ENCODE peak calls at places on chromosomes 6 and 20, in four cellular contexts. One of them, this sample, is unnamed.

GRCh38 chr20:59779656-59780380 is 153.6 kb downstream of the SYCP2 start:
- DNase-seq in left ventricle myocardium inferior: no peak
- DNase-seq in stomach: peak; percentile 10
- DNase-seq in mammary epithelial cell: no peak
- DNase-seq in this sample: no peak

GRCh38 chr20:23150304-23151007 is 64.3 kb upstream of the CD93 start:
- DNase-seq in left ventricle myocardium inferior: no peak
- DNase-seq in stomach: peak; percentile 20
- DNase-seq in mammary epithelial cell: no peak
- DNase-seq in this sample: peak; percentile 75

GRCh38 chr20:35511814-35512420 is 17.5 kb downstream of the C20orf173 start:
- DNase-seq in left ventricle myocardium inferior: no peak
- DNase-seq in stomach: peak; percentile 40
- DNase-seq in mammary epithelial cell: peak; percentile 15
- DNase-seq in this sample: peak; percentile 14

GRCh38 chr20:41299899-41300298 is 17.6 kb downstream of the ZHX3 start:
- DNase-seq in left ventricle myocardium inferior: no peak
- DNase-seq in stomach: no peak
- DNase-seq in mammary epithelial cell: no peak
- DNase-seq in this sample: no peak

GRCh38 chr6:7881765-7882500 is 28.7 kb downstream of the TXNDC5 start:
- DNase-seq in left ventricle myocardium inferior: no peak
- DNase-seq in stomach: no peak
- DNase-seq in mammary epithelial cell: peak; percentile 28
- DNase-seq in this sample: no peak

GRCh38 chr6:125157280-125157679 is 3.7 kb downstream of the TPD52L1 start:
- DNase-seq in left ventricle myocardium inferior: no peak
- DNase-seq in stomach: no peak
- DNase-seq in mammary epithelial cell: no peak
- DNase-seq in this sample: no peak

GRCh38 chr6:133953634-133954415 is 801 bp downstream of the TBPL1 start:
- DNase-seq in left ventricle myocardium inferior: no peak
- DNase-seq in stomach: no peak
- DNase-seq in mammary epithelial cell: no peak
- DNase-seq in this sample: no peak

GRCh38 chr6:42783177-42783875 is 1.5 kb downstream of the BICRAL start:
- DNase-seq in left ventricle myocardium inferior: peak; percentile 82
- DNase-seq in stomach: peak; percentile 78
- DNase-seq in mammary epithelial cell: peak; percentile 57
- DNase-seq in this sample: peak; percentile 91

GRCh38 chr6:73854998-73855718 is 159.2 kb downstream of the CD109 start:
- DNase-seq in left ventricle myocardium inferior: no peak
- DNase-seq in stomach: no peak
- DNase-seq in mammary epithelial cell: peak; percentile 41
- DNase-seq in this sample: no peak

GRCh38 chr6:136401749-136402148 is 112.1 kb upstream of the BCLAF1 start:
- DNase-seq in left ventricle myocardium inferior: no peak
- DNase-seq in stomach: no peak
- DNase-seq in mammary epithelial cell: peak; percentile 32
- DNase-seq in this sample: no peak

GRCh38 chr20:37007898-37008649 is 56.6 kb upstream of the SAMHD1 start:
- DNase-seq in left ventricle myocardium inferior: no peak
- DNase-seq in stomach: no peak
- DNase-seq in mammary epithelial cell: peak; percentile 4
- DNase-seq in this sample: no peak

GRCh38 chr6:108897371-108897770 is 49.1 kb downstream of the ARMC2 start:
- DNase-seq in left ventricle myocardium inferior: peak; percentile 45
- DNase-seq in stomach: peak; percentile 68
- DNase-seq in mammary epithelial cell: peak; percentile 80
- DNase-seq in this sample: no peak

GRCh38 chr20:53691060-53691810 is 97.6 kb upstream of the ZNF217 start:
- DNase-seq in left ventricle myocardium inferior: no peak
- DNase-seq in stomach: no peak
- DNase-seq in mammary epithelial cell: peak; percentile 64
- DNase-seq in this sample: no peak

GRCh38 chr6:14861491-14861943 is 384.4 kb upstream of the JARID2 start:
- DNase-seq in left ventricle myocardium inferior: no peak
- DNase-seq in stomach: no peak
- DNase-seq in mammary epithelial cell: no peak
- DNase-seq in this sample: no peak

GRCh38 chr6:131164506-131164905 is 29.2 kb downstream of the AKAP7 start:
- DNase-seq in left ventricle myocardium inferior: no peak
- DNase-seq in stomach: no peak
- DNase-seq in mammary epithelial cell: peak; percentile 4
- DNase-seq in this sample: no peak

GRCh38 chr20:43658068-43658722 is 8.7 kb upstream of the MYBL2 start:
- DNase-seq in left ventricle myocardium inferior: no peak
- DNase-seq in stomach: no peak
- DNase-seq in mammary epithelial cell: peak; percentile 29
- DNase-seq in this sample: no peak

GRCh38 chr6:136521891-136522290 is 28.3 kb downstream of the MAP7 start:
- DNase-seq in left ventricle myocardium inferior: no peak
- DNase-seq in stomach: no peak
- DNase-seq in mammary epithelial cell: no peak
- DNase-seq in this sample: no peak

GRCh38 chr6:1611322-1611571 is 1.5 kb downstream of the FOXC1 start:
- DNase-seq in left ventricle myocardium inferior: no peak
- DNase-seq in stomach: no peak
- DNase-seq in mammary epithelial cell: peak; percentile 13
- DNase-seq in this sample: no peak

GRCh38 chr6:148157841-148158240 is 184.8 kb upstream of the SASH1 start:
- DNase-seq in left ventricle myocardium inferior: no peak
- DNase-seq in stomach: no peak
- DNase-seq in mammary epithelial cell: peak; percentile 1
- DNase-seq in this sample: no peak

GRCh38 chr6:105785412-105785811 is 300.7 kb upstream of the PRDM1 start:
- DNase-seq in left ventricle myocardium inferior: no peak
- DNase-seq in stomach: no peak
- DNase-seq in mammary epithelial cell: no peak
- DNase-seq in this sample: no peak

GRCh38 chr20:51042064-51042463 is 19.2 kb upstream of the KCNG1 start:
- DNase-seq in left ventricle myocardium inferior: no peak
- DNase-seq in stomach: no peak
- DNase-seq in mammary epithelial cell: peak; percentile 35
- DNase-seq in this sample: no peak

GRCh38 chr6:80728830-80729229 is 622.4 kb downstream of the BCKDHB start:
- DNase-seq in left ventricle myocardium inferior: no peak
- DNase-seq in stomach: no peak
- DNase-seq in mammary epithelial cell: no peak
- DNase-seq in this sample: no peak

GRCh38 chr6:39419607-39420006 is 97.1 kb upstream of the KCNK16 start:
- DNase-seq in left ventricle myocardium inferior: no peak
- DNase-seq in stomach: no peak
- DNase-seq in mammary epithelial cell: no peak
- DNase-seq in this sample: no peak

GRCh38 chr6:84876723-84877514 is 112.5 kb upstream of the TBX18 start:
- DNase-seq in left ventricle myocardium inferior: no peak
- DNase-seq in stomach: no peak
- DNase-seq in mammary epithelial cell: no peak
- DNase-seq in this sample: no peak

GRCh38 chr6:118509009-118509617 is 39.0 kb upstream of the PLN start:
- DNase-seq in left ventricle myocardium inferior: no peak
- DNase-seq in stomach: no peak
- DNase-seq in mammary epithelial cell: no peak
- DNase-seq in this sample: no peak

GRCh38 chr6:168217880-168218537 is 101.6 kb downstream of the DACT2 start:
- DNase-seq in left ventricle myocardium inferior: no peak
- DNase-seq in stomach: no peak
- DNase-seq in mammary epithelial cell: no peak
- DNase-seq in this sample: no peak

GRCh38 chr20:45406260-45407066 is 1.6 kb upstream of the DBNDD2 start:
- DNase-seq in left ventricle myocardium inferior: peak; percentile 87
- DNase-seq in stomach: peak; percentile 71
- DNase-seq in mammary epithelial cell: peak; percentile 40
- DNase-seq in this sample: peak; percentile 90

GRCh38 chr6:117907600-117908245 is 659 bp downstream of the SLC35F1 start:
- DNase-seq in left ventricle myocardium inferior: no peak
- DNase-seq in stomach: no peak
- DNase-seq in mammary epithelial cell: no peak
- DNase-seq in this sample: peak; percentile 10

GRCh38 chr6:21109421-21110178 is 484.0 kb upstream of the SOX4 start:
- DNase-seq in left ventricle myocardium inferior: no peak
- DNase-seq in stomach: no peak
- DNase-seq in mammary epithelial cell: peak; percentile 60
- DNase-seq in this sample: no peak

GRCh38 chr6:1392813-1393640 is 3.7 kb downstream of the FOXF2 start:
- DNase-seq in left ventricle myocardium inferior: no peak
- DNase-seq in stomach: peak; percentile 23
- DNase-seq in mammary epithelial cell: no peak
- DNase-seq in this sample: no peak

GRCh38 chr6:5995705-5996686 is 10.7 kb downstream of the NRN1 start:
- DNase-seq in left ventricle myocardium inferior: peak; percentile 71
- DNase-seq in stomach: no peak
- DNase-seq in mammary epithelial cell: peak; percentile 58
- DNase-seq in this sample: peak; percentile 61

GRCh38 chr6:165685302-165685701 is 22.3 kb upstream of the PDE10A start:
- DNase-seq in left ventricle myocardium inferior: no peak
- DNase-seq in stomach: no peak
- DNase-seq in mammary epithelial cell: no peak
- DNase-seq in this sample: no peak

GRCh38 chr6:64084201-64084663 is 448.6 kb downstream of the PHF3 start:
- DNase-seq in left ventricle myocardium inferior: no peak
- DNase-seq in stomach: no peak
- DNase-seq in mammary epithelial cell: no peak
- DNase-seq in this sample: no peak

GRCh38 chr6:53264915-53265615 is 83.7 kb downstream of the ELOVL5 start:
- DNase-seq in left ventricle myocardium inferior: no peak
- DNase-seq in stomach: no peak
- DNase-seq in mammary epithelial cell: no peak
- DNase-seq in this sample: no peak
- H3K27ac ChIP-seq in left ventricle myocardium inferior: no peak overlapping the region
- H3K27ac ChIP-seq in stomach: no peak overlapping the region
- H3K27ac ChIP-seq in mammary epithelial cell: no peak overlapping the region
- H3K27ac ChIP-seq in this sample: no peak overlapping the region

GRCh38 chr6:157946865-157947532 is 34.7 kb upstream of the SYNJ2 start:
- DNase-seq in left ventricle myocardium inferior: no peak
- DNase-seq in stomach: no peak
- DNase-seq in mammary epithelial cell: no peak
- DNase-seq in this sample: no peak
- TF ChIP-seq CTCF in left ventricle myocardium inferior: peak; percentile 58
- TF ChIP-seq CTCF in stomach: no peak
- TF ChIP-seq CTCF in mammary epithelial cell: peak; percentile 33
- TF ChIP-seq CTCF in this sample: peak; percentile 25

GRCh38 chr20:47347661-47348462 is 8.6 kb downstream of the ZMYND8 start:
- DNase-seq in left ventricle myocardium inferior: no peak
- DNase-seq in stomach: no peak
- DNase-seq in mammary epithelial cell: no peak
- DNase-seq in this sample: no peak
- H3K4me1 ChIP-seq in left ventricle myocardium inferior: peaks cover 79% of the 10 kb centered on the region
- H3K4me1 ChIP-seq in stomach: peaks cover 70% of the 10 kb centered on the region
- H3K4me1 ChIP-seq in mammary epithelial cell: peaks cover 50% of the 10 kb centered on the region
- H3K4me1 ChIP-seq in this sample: peaks cover 70% of the 10 kb centered on the region

GRCh38 chr20:31664696-31665354 is 27.1 kb downstream of the COX4I2 start:
- DNase-seq in left ventricle myocardium inferior: no peak
- DNase-seq in stomach: no peak
- DNase-seq in mammary epithelial cell: no peak
- DNase-seq in this sample: no peak
- H3K27ac ChIP-seq in left ventricle myocardium inferior: peak overlapping the region; percentile 95
- H3K27ac ChIP-seq in stomach: peak overlapping the region; percentile 88
- H3K27ac ChIP-seq in mammary epithelial cell: no peak overlapping the region
- H3K27ac ChIP-seq in this sample: peak overlapping the region; percentile 56

DNA sequence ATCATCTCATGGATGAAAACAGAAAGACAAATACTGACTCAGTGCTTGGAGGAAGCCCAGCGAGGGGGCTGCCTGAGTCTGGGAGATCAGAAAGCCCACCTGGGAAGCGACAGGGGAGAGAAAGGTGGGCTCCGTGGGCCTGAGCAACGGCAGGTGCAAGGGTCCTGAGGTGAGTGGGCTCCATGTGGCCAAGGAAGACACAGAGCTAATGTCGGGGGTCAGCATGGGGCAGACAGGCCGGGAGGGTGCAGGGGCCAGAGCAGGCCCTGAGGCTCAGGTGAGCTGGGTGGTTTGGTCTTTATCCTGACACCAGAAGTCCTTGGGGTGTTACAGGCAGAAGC is 18.8 kb downstream of the APCDD1L start:
- DNase-seq in left ventricle myocardium inferior: no peak
- DNase-seq in stomach: no peak
- DNase-seq in mammary epithelial cell: no peak
- DNase-seq in this sample: no peak
- TF ChIP-seq CTCF in left ventricle myocardium inferior: no peak
- TF ChIP-seq CTCF in stomach: no peak
- TF ChIP-seq CTCF in mammary epithelial cell: no peak
- TF ChIP-seq CTCF in this sample: no peak

GRCh38 chr20:10434467-10434831 is 427 bp upstream of the MKKS start:
- DNase-seq in left ventricle myocardium inferior: peak; percentile 91
- DNase-seq in stomach: peak; percentile 94
- DNase-seq in mammary epithelial cell: peak; percentile 99
- DNase-seq in this sample: peak; percentile 95
- H3K4me1 ChIP-seq in left ventricle myocardium inferior: peaks cover 52% of the 10 kb centered on the region
- H3K4me1 ChIP-seq in stomach: peaks cover 16% of the 10 kb centered on the region
- H3K4me1 ChIP-seq in mammary epithelial cell: peaks cover 21% of the 10 kb centered on the region
- H3K4me1 ChIP-seq in this sample: peaks cover 34% of the 10 kb centered on the region

GRCh38 chr6:3323148-3323547 is 64.4 kb downstream of the PSMG4 start:
- DNase-seq in left ventricle myocardium inferior: no peak
- DNase-seq in stomach: no peak
- DNase-seq in mammary epithelial cell: no peak
- DNase-seq in this sample: no peak
- H3K27ac ChIP-seq in left ventricle myocardium inferior: no peak overlapping the region
- H3K27ac ChIP-seq in stomach: no peak overlapping the region
- H3K27ac ChIP-seq in mammary epithelial cell: no peak overlapping the region
- H3K27ac ChIP-seq in this sample: no peak overlapping the region

This sample was measured in psoas muscle.